ENCODE peak calls at places on chromosomes 12 and 14, in eight cellular contexts. R, T, O, D, F, B, I and E are unnamed samples. For H3K4me1, the result is how much of the 10 kb centered on the place peaks cover.

GRCh38 chr14:22538671-22539228 is 50.3 kb downstream of the DAD1 start:
- DNase-seq in R (no peak), T (no peak), O (no peak), D (no peak), F (no peak), B (no peak), I (no peak), E (no peak)

GRCh38 chr12:19239616-19240234 is 110.2 kb downstream of the PLEKHA5 start:
- DNase-seq in R (no peak), T (no peak), O (no peak), D (no peak), F (no peak), B (no peak), I (no peak), E (no peak)

GRCh38 chr12:79378496-79378895 is 312.3 kb downstream of the PAWR start:
- DNase-seq in R (no peak), T (no peak), O (no peak), D (no peak), F (no peak), B (no peak), I (no peak), E (no peak)

GRCh38 chr12:132596016-132596415 is 14.4 kb downstream of the LRCOL1 start:
- DNase-seq in R (no peak), T (peak), O (no peak), D (no peak), F (no peak), B (no peak), I (no peak), E (no peak)

GRCh38 chr14:68976160-68977067 is 2.7 kb downstream of the ACTN1 start:
- DNase-seq in R (no peak), T (no peak), O (no peak), D (no peak), F (peak), B (no peak), I (peak), E (peak)

GRCh38 chr12:111412830-111413441 is 7.2 kb downstream of the SH2B3 start:
- DNase-seq in R (no peak), T (no peak), O (no peak), D (no peak), F (no peak), B (no peak), I (no peak), E (no peak)

GRCh38 chr12:55847603-55848329 is 5.0 kb upstream of the MMP19 start:
- DNase-seq in R (peak), T (no peak), O (peak), D (no peak), F (no peak), B (peak), I (peak), E (peak)

GRCh38 chr12:26156201-26156871 is 31.5 kb upstream of the BHLHE41 start:
- DNase-seq in R (no peak), T (no peak), O (no peak), D (peak), F (no peak), B (no peak), I (no peak), E (no peak)

GRCh38 chr12:93819048-93819491 is 141.9 kb downstream of the CRADD start:
- DNase-seq in R (no peak), T (no peak), O (no peak), D (no peak), F (no peak), B (no peak), I (peak), E (peak)

GRCh38 chr12:95763809-95764253 is 26.7 kb downstream of the NTN4 start:
- DNase-seq in R (no peak), T (no peak), O (no peak), D (no peak), F (peak), B (no peak), I (no peak), E (no peak)

GRCh38 chr12:40226652-40227051 is 1.9 kb downstream of the LRRK2 start:
- DNase-seq in R (no peak), T (no peak), O (peak), D (peak), F (no peak), B (no peak), I (peak), E (no peak)

GRCh38 chr12:113407931-113408585 is 4.4 kb upstream of the SDS start:
- DNase-seq in R (peak), T (no peak), O (no peak), D (no peak), F (no peak), B (no peak), I (no peak), E (no peak)

GRCh38 chr14:104387000-104387384 is 192.6 kb upstream of the C14orf180 start:
- DNase-seq in R (no peak), T (no peak), O (no peak), D (no peak), F (no peak), B (no peak), I (no peak), E (no peak)

GRCh38 chr14:54209501-54210231 is 187.1 kb upstream of the CDKN3 start:
- DNase-seq in R (no peak), T (no peak), O (no peak), D (no peak), F (no peak), B (no peak), I (no peak), E (no peak)

GRCh38 chr12:96471368-96472040 is 17.9 kb upstream of the CFAP54 start:
- DNase-seq in R (no peak), T (no peak), O (no peak), D (no peak), F (no peak), B (no peak), I (no peak), E (no peak)

GRCh38 chr12:130300725-130301124 is 37.0 kb upstream of the PIWIL1 start:
- DNase-seq in R (no peak), T (no peak), O (no peak), D (no peak), F (no peak), B (no peak), I (no peak), E (no peak)

GRCh38 chr14:105108516-105108864 is 43.3 kb upstream of the GPR132 start:
- DNase-seq in R (no peak), T (no peak), O (no peak), D (no peak), F (no peak), B (no peak), I (no peak), E (no peak)

GRCh38 chr14:81311816-81312215 is 88.3 kb downstream of the STON2 start:
- DNase-seq in R (no peak), T (no peak), O (no peak), D (no peak), F (no peak), B (no peak), I (no peak), E (no peak)

GRCh38 chr12:46751173-46751572 is 74.6 kb downstream of the SLC38A4 start:
- DNase-seq in R (no peak), T (no peak), O (no peak), D (no peak), F (no peak), B (no peak), I (no peak), E (no peak)

GRCh38 chr12:55906056-55906455 is 21.6 kb downstream of the PYM1 start:
- DNase-seq in R (no peak), T (no peak), O (no peak), D (no peak), F (no peak), B (no peak), I (no peak), E (no peak)

GRCh38 chr14:56185991-56186390 is 67.8 kb downstream of the PELI2 start:
- DNase-seq in R (no peak), T (no peak), O (no peak), D (no peak), F (no peak), B (peak), I (no peak), E (no peak)

GRCh38 chr14:63524537-63525155 is 18.5 kb downstream of the PPP2R5E start:
- DNase-seq in R (no peak), T (no peak), O (no peak), D (peak), F (no peak), B (no peak), I (no peak), E (no peak)

GRCh38 chr12:53986686-53987180 is 1.8 kb downstream of the HOXC10 start:
- DNase-seq in R (no peak), T (no peak), O (no peak), D (no peak), F (no peak), B (no peak), I (no peak), E (no peak)

GRCh38 chr12:66456622-66457021 is 154.3 kb downstream of the HELB start:
- DNase-seq in R (no peak), T (no peak), O (no peak), D (no peak), F (no peak), B (no peak), I (no peak), E (no peak)

GRCh38 chr14:95130545-95130944 is 26.8 kb downstream of the DICER1 start:
- DNase-seq in R (no peak), T (no peak), O (no peak), D (no peak), F (no peak), B (no peak), I (no peak), E (no peak)

DNA sequence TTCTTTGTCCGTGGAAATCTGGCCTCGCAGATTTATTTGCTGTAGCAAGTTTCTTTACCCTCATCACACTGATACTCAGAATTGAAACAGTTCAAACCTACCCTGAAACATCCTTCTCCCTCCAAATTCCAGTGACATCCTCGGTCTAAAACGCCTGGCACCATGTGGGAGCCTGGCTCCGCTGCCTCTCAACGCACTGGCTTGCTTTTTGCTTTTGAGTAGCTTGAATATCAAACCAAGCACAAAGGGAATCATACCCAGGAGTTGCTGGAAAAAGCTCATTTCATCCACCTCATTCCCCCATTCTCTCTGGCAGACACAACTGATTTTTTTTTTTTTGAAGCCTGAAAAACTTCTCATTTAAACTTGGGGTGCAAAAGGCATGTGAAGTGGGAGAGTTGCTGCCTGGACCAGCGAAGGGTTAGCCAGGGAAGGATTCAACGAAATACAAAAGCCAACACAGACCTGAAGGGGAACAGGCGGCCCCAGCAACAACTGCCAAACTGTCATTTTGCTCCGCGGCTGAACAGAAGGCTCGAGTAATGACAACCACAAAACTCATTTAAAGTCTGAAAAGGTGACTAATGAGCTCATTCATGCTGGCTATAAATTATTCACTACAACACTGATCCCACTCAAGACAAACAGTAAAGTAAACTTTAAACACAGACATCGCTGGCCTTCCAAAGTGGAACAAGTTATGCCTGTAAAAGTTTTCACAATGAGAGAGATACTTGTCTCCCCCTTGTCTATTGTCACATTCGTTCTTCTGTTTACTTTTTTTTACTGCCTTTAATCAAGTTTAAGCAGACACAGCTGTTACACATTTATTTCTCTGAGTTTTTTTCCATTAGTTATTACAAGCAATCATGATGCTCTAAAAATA is 12.4 kb upstream of the FOXN3 start:
- DNase-seq in R (no peak), T (no peak), O (no peak), D (peak), F (no peak), B (peak), I (peak), E (no peak)
- H3K4me3 ChIP-seq in R (peak), T (no peak), O (peak), D (peak), F (no peak), B (no peak), I (peak), E (peak)

GRCh38 chr14:50085570-50086315 is 30.6 kb downstream of the VCPKMT start:
- DNase-seq in R (no peak), T (no peak), O (no peak), D (peak), F (no peak), B (no peak), I (no peak), E (no peak)
- H3K4me1 ChIP-seq in R (under half), T (under half), O (under half), D (under half), F (under half), B (under half), I (under half), E (under half)

GRCh38 chr12:2075558-2076195 is 22.9 kb downstream of the CACNA1C start:
- DNase-seq in R (no peak), T (peak), O (peak), D (no peak), F (no peak), B (no peak), I (no peak), E (peak)
- H3K4me3 ChIP-seq in R (no peak), T (no peak), O (peak), D (no peak), F (no peak), B (no peak), I (no peak), E (no peak)

GRCh38 chr12:76690916-76691700 is 72.8 kb upstream of the ZDHHC17 start:
- DNase-seq in R (no peak), T (no peak), O (no peak), D (no peak), F (no peak), B (no peak), I (no peak), E (no peak)
- H3K4me1 ChIP-seq in R (under half), T (under half), O (under half), D (under half), F (under half), B (under half), I (under half), E (under half)

GRCh38 chr12:116213014-116213413 is 64.5 kb downstream of the MED13L start:
- DNase-seq in R (no peak), T (no peak), O (no peak), D (no peak), F (no peak), B (no peak), I (no peak), E (no peak)

GRCh38 chr12:116207274-116207673 is 70.2 kb downstream of the MED13L start:
- DNase-seq in R (no peak), T (no peak), O (no peak), D (no peak), F (no peak), B (no peak), I (no peak), E (no peak)

GRCh38 chr12:116213885-116214527 is 63.5 kb downstream of the MED13L start:
- DNase-seq in R (no peak), T (no peak), O (no peak), D (no peak), F (no peak), B (no peak), I (no peak), E (no peak)

GRCh38 chr12:116210131-116210530 is 67.4 kb downstream of the MED13L start:
- DNase-seq in R (no peak), T (no peak), O (no peak), D (no peak), F (no peak), B (no peak), I (no peak), E (no peak)

GRCh38 chr12:116210762-116211161 is 66.7 kb downstream of the MED13L start:
- DNase-seq in R (no peak), T (no peak), O (no peak), D (no peak), F (no peak), B (no peak), I (no peak), E (no peak)
- H3K4me3 ChIP-seq in R (no peak), T (no peak), O (no peak), D (no peak), F (no peak), B (no peak), I (no peak), E (no peak)

GRCh38 chr12:65187665-65188064 is 18.3 kb downstream of the LEMD3 start:
- DNase-seq in R (no peak), T (no peak), O (no peak), D (no peak), F (no peak), B (no peak), I (no peak), E (no peak)
- H3K4me1 ChIP-seq in R (under half), T (under half), O (under half), D (under half), F (under half), B (under half), I (under half), E (under half)